ENCODE peak calls at places on chromosomes 12 and 14, in six cellular contexts. R, F, W, D, S and K are unnamed samples.

GRCh38 chr12:45703942-45704341 is 25.6 kb upstream of the ARID2 start:
- DNase-seq in W (no peak), S (no peak), F (no peak), D (no peak), R (no peak), K (no peak)

GRCh38 chr12:11756022-11756421 is 106.5 kb downstream of the ETV6 start:
- DNase-seq in R (no peak), D (no peak), W (no peak), F (no peak), S (no peak), K (no peak)

GRCh38 chr14:37650356-37651037 is 55.1 kb downstream of the TTC6 start:
- DNase-seq in F (no peak), W (no peak), S (peak; percentile 28), R (no peak), D (no peak), K (no peak)

GRCh38 chr12:104057771-104058197 is 6.5 kb upstream of the HCFC2 start:
- DNase-seq in F (no peak), W (no peak), D (peak; percentile 22), R (no peak), S (peak; percentile 76), K (no peak)

GRCh38 chr12:65663648-65664047 is 160.6 kb upstream of the HMGA2 start:
- DNase-seq in R (no peak), F (no peak), D (no peak), S (no peak), W (no peak), K (no peak)

GRCh38 chr14:49640540-49641417 is 5.7 kb upstream of the DNAAF2 start:
- DNase-seq in R (no peak), S (no peak), F (no peak), W (no peak), D (no peak), K (no peak)

GRCh38 chr14:97377550-97377949 is 580.4 kb downstream of the VRK1 start:
- DNase-seq in W (no peak), D (no peak), F (no peak), R (no peak), S (peak; percentile 6), K (no peak)

GRCh38 chr12:5497329-5498058 is 65.6 kb downstream of the NTF3 start:
- DNase-seq in S (no peak), W (no peak), R (peak; percentile 83), D (no peak), F (no peak), K (no peak)

GRCh38 chr14:31127690-31128089 is 79.9 kb downstream of the HECTD1 start:
- DNase-seq in F (no peak), R (no peak), D (no peak), W (no peak), S (no peak), K (no peak)

GRCh38 chr14:104369208-104369607 is 210.4 kb upstream of the C14orf180 start:
- DNase-seq in S (no peak), D (no peak), R (no peak), F (no peak), W (no peak), K (no peak)

GRCh38 chr14:104371031-104371430 is 208.5 kb upstream of the C14orf180 start:
- DNase-seq in W (no peak), F (no peak), S (no peak), R (no peak), D (no peak), K (no peak)

GRCh38 chr14:104368751-104369100 is 210.8 kb upstream of the C14orf180 start:
- DNase-seq in D (no peak), F (no peak), R (no peak), W (no peak), S (no peak), K (no peak)

GRCh38 chr14:104371917-104372316 is 207.6 kb upstream of the C14orf180 start:
- DNase-seq in S (no peak), D (no peak), F (no peak), W (no peak), R (no peak), K (no peak)

DNA sequence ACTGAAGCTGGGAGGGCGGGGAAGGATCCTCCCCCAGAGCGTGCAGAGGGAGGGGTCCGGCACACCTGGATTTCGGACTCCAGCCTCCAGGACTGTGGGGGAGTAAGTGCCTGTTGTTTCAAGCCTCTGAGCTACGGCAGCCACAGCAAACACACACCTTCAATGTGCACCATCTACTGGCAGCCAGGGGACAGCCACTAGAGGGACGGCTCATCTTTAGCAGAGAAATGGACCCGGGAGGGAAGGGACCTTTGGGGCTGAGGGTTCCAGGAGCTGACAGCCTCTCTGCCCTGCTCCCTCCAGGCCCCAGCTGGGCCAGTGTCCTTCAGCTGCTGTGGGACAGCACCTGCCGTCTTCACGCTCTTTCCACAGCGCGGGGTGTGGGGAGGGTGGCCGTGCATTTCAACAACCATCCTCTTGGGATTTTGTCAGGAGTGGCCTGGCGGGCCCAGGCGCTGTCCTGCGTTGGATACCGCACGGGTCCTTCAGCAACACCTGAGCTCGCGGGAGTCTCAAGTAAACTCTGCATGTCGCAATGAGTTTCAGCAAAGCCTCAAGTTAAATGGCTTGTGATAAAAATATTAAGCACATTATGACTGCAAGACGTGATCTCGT is 209.2 kb upstream of the C14orf180 start:
- DNase-seq in S (peak; percentile 74), W (peak; percentile 43), R (no peak), D (peak; percentile 70), F (no peak), K (peak; percentile 44)
- TF ChIP-seq CTCF in S (peak; percentile 76), W (peak; percentile 35), R (no peak), D (peak; percentile 82), F (peak; percentile 10), K (peak; percentile 30)

DNA sequence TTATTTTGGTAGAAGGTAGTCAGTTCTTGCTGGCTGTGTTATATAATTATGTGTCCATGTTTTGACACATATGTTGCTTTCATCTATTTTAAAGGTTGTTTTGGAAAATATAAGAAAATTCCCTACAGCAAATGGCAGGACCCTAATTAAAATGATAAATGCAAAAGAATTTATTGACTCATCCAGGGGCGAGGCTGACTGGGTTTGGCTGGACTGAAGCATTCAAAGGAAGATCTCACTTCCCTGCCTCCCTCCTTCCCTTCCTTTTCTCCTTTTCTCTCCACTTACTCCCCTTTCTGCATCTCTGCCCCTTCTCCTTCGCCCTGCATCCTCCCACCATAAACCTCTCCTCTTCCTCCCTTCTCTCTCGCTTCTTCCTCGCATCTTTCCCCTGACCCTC is 129.6 kb downstream of the SNAPC1 start:
- DNase-seq in R (no peak), S (no peak), F (no peak), W (no peak), D (no peak), K (no peak)
- TF ChIP-seq CTCF in R (no peak), S (no peak), F (no peak), W (no peak), D (no peak), K (no peak)

GRCh38 chr12:49059385-49060232 is 985 bp downstream of the KMT2D start:
- DNase-seq in F (no peak), D (no peak), S (peak; percentile 70), R (peak; percentile 15), W (peak; percentile 59), K (peak; percentile 54)

GRCh38 chr12:49059063-49059384 is 1.6 kb downstream of the KMT2D start:
- DNase-seq in F (no peak), R (no peak), D (no peak), S (no peak), W (no peak), K (no peak)

GRCh38 chr12:49058366-49059062 is 2.1 kb downstream of the KMT2D start:
- DNase-seq in D (no peak), S (no peak), F (no peak), R (no peak), W (no peak), K (no peak)

GRCh38 chr12:49061157-49061650 is 610 bp upstream of the KMT2D start:
- DNase-seq in D (no peak), R (no peak), W (no peak), F (no peak), S (no peak), K (no peak)

GRCh38 chr12:49060237-49061156 is at the start of gene KMT2D:
- DNase-seq in F (peak; percentile 89), S (peak; percentile 98), W (peak; percentile 89), D (peak; percentile 94), R (peak; percentile 97), K (peak; percentile 93)
- TF ChIP-seq CTCF in F (peak; percentile 75), S (no peak), W (no peak), D (peak; percentile 32), R (no peak), K (no peak)

DNA sequence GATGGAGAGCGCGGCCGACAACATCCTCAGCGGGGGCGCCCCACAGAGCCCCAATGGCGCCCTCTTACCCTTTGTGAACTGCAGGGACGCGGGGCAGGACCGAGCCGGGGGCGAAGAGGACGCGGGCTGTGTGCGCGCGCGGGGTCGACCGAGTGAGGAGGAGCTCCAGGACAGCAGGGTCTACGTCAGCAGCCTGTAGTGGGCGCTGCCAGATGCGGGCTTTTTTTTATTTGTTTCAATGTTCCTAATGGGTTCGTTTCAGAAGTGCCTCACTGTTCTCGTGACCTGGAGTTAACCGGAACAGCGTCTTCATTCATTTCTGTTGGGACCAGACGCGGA is 103.8 kb upstream of the FKBP4 start:
- DNase-seq in W (peak; percentile 47), D (no peak), S (peak; percentile 82), F (no peak), R (no peak), K (peak; percentile 73)
- TF ChIP-seq CTCF in W (no peak), D (peak; percentile 18), S (peak; percentile 51), F (no peak), R (no peak), K (peak; percentile 48)